ENCODE peak calls at places on chromosomes 2 and 18, in four cellular contexts. M is brain microvascular endothelial cell, F is kidney, A is right lobe of liver. P is an unnamed sample.
A peak's percentile ranks its signal among the peaks of the same experiment; 100 is the strongest.

GRCh38 chr18:49207373-49207772 is 253.1 kb downstream of the DYM start:
- DNase-seq in A (no peak), M (peak; percentile 40), F (no peak), P (no peak)

GRCh38 chr2:127411609-127412370 is 6.4 kb upstream of the PROC start:
- DNase-seq in F (no peak), A (no peak), M (no peak), P (no peak)

GRCh38 chr2:197081294-197081693 is 154.8 kb upstream of the PGAP1 start:
- DNase-seq in F (no peak), A (no peak), M (no peak), P (no peak)

GRCh38 chr18:8709248-8710059 is 4.1 kb downstream of the MTCL1 start:
- DNase-seq in M (peak; percentile 56), A (no peak), F (no peak), P (no peak)

GRCh38 chr18:30698571-30698970 is 344.0 kb downstream of the DSC3 start:
- DNase-seq in F (no peak), M (no peak), A (no peak), P (no peak)

GRCh38 chr2:217293046-217293445 is 433.2 kb upstream of the TNP1 start:
- DNase-seq in F (no peak), M (no peak), A (no peak), P (no peak)

GRCh38 chr2:221999702-222000101 is 299.1 kb downstream of the PAX3 start:
- DNase-seq in M (peak; percentile 77), A (no peak), F (no peak), P (no peak)

GRCh38 chr2:134142903-134143302 is 111.0 kb upstream of the MGAT5 start:
- DNase-seq in A (no peak), M (peak; percentile 43), F (no peak), P (no peak)

GRCh38 chr2:43707255-43707654 is 31.0 kb upstream of the C1GALT1C1L start:
- DNase-seq in A (no peak), M (peak; percentile 84), F (no peak), P (no peak)

GRCh38 chr2:66771359-66771978 is 336.5 kb downstream of the MEIS1 start:
- DNase-seq in M (no peak), A (no peak), F (no peak), P (no peak)

GRCh38 chr2:170512271-170512670 is 202.9 kb upstream of the SP5 start:
- DNase-seq in A (no peak), F (no peak), M (no peak), P (no peak)

GRCh38 chr18:43563780-43564179 is 286.5 kb upstream of the SYT4 start:
- DNase-seq in A (no peak), M (peak; percentile 53), F (no peak), P (peak; percentile 63)

GRCh38 chr2:201234167-201235139 is 25.9 kb upstream of the CASP8 start:
- DNase-seq in A (no peak), M (no peak), F (no peak), P (no peak)

GRCh38 chr2:9037176-9037575 is 33.7 kb upstream of the MBOAT2 start:
- DNase-seq in M (no peak), A (no peak), F (no peak), P (no peak)

GRCh38 chr2:95670167-95670566 is 78.4 kb downstream of the TRIM43 start:
- DNase-seq in M (peak; percentile 37), A (no peak), F (no peak), P (no peak)

GRCh38 chr18:23588836-23589560 is 2.7 kb upstream of the NPC1 start:
- DNase-seq in A (no peak), M (no peak), F (no peak), P (no peak)

GRCh38 chr2:73830871-73831401 is 2.2 kb downstream of the STAMBP start:
- DNase-seq in M (peak; percentile 72), F (no peak), A (no peak), P (peak; percentile 82)

GRCh38 chr18:79795446-79795845 is 2.3 kb upstream of the KCNG2 start:
- DNase-seq in F (peak; percentile 40), A (no peak), M (no peak), P (no peak)

GRCh38 chr2:1731963-1732768 is 12.1 kb downstream of the PXDN start:
- DNase-seq in M (no peak), A (peak; percentile 33), F (peak; percentile 60), P (peak; percentile 94)

GRCh38 chr18:79823120-79823519 is 25.4 kb downstream of the KCNG2 start:
- DNase-seq in M (no peak), F (no peak), A (no peak), P (no peak)

GRCh38 chr18:6521804-6522418 is 107.2 kb upstream of the L3MBTL4 start:
- DNase-seq in F (no peak), M (peak; percentile 63), A (peak; percentile 61), P (peak; percentile 34)

GRCh38 chr2:172345951-172346555 is 81.3 kb upstream of the ITGA6 start:
- DNase-seq in A (no peak), F (no peak), M (no peak), P (no peak)

GRCh38 chr2:98476192-98476868 is 31.7 kb downstream of the INPP4A start:
- DNase-seq in F (no peak), A (no peak), M (no peak), P (no peak)

GRCh38 chr2:57920342-57920939 is 126.2 kb upstream of the VRK2 start:
- DNase-seq in M (no peak), A (no peak), F (no peak), P (no peak)

GRCh38 chr2:236637691-236638569 is 68.3 kb downstream of the ACKR3 start:
- DNase-seq in F (peak; percentile 3), A (no peak), M (no peak), P (no peak)

GRCh38 chr2:173451137-173451536 is 96.5 kb downstream of the CDCA7 start:
- DNase-seq in F (no peak), M (no peak), A (no peak), P (no peak)

GRCh38 chr2:236158969-236159777 is 9.0 kb downstream of the GBX2 start:
- DNase-seq in F (no peak), A (no peak), M (no peak), P (no peak)

GRCh38 chr2:207320381-207321159 is 154.8 kb upstream of the KLF7 start:
- DNase-seq in F (no peak), M (no peak), A (no peak), P (no peak)

GRCh38 chr2:74063486-74063885 is 78.8 kb downstream of the TET3 start:
- DNase-seq in M (peak; percentile 6), A (no peak), F (no peak), P (no peak)

GRCh38 chr2:16400127-16400623 is 265.5 kb downstream of the CYRIA start:
- DNase-seq in M (no peak), A (no peak), F (peak; percentile 65), P (no peak)

GRCh38 chr2:68222287-68222686 is 30.0 kb downstream of the PPP3R1 start:
- DNase-seq in A (no peak), F (no peak), M (no peak), P (no peak)

GRCh38 chr2:78532762-78533399 is 492.6 kb upstream of the REG3G start:
- DNase-seq in F (no peak), M (no peak), A (no peak), P (no peak)

GRCh38 chr18:79250236-79250993 is 145.3 kb upstream of the NFATC1 start:
- DNase-seq in M (no peak), F (no peak), A (no peak), P (no peak)

GRCh38 chr18:47756364-47757016 is 174.0 kb downstream of the SMAD2 start:
- DNase-seq in F (no peak), M (peak; percentile 46), A (peak; percentile 68), P (peak; percentile 69)

GRCh38 chr2:109138449-109138848 is 9.4 kb downstream of the SH3RF3 start:
- DNase-seq in A (no peak), F (no peak), M (no peak), P (no peak)

GRCh38 chr18:75478996-75479870 is 51.7 kb upstream of the SMIM21 start:
- DNase-seq in F (no peak), A (no peak), M (peak; percentile 28), P (peak; percentile 78)

GRCh38 chr2:120736202-120736954 is 710 bp downstream of the GLI2 start:
- DNase-seq in M (no peak), F (peak; percentile 83), A (no peak), P (peak; percentile 53)

DNA sequence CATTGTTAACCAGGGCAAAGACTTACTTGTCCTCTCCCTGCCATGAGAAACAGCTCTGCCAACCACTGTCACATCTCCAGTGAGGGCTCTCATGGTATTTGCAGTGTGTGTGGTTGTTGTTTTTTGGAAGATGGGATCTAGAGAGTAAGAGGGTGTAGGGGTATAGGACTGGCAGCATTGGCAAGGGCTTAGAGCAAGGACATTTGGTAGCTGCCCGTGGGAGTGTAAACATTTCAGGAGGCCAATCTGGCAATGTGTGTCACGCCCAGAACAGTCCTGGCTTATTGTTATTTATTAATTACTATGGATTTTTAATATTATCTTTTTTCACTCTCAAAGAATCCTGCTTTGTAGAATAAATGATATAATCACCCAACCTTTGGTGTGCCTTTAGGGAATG is 90.5 kb downstream of the TMEM17 start:
- DNase-seq in A (no peak), F (no peak), M (no peak), P (no peak)
- H3K4me3 ChIP-seq in A (no peak overlapping the region), F (no peak overlapping the region), M (no peak overlapping the region), P (no peak overlapping the region)

DNA sequence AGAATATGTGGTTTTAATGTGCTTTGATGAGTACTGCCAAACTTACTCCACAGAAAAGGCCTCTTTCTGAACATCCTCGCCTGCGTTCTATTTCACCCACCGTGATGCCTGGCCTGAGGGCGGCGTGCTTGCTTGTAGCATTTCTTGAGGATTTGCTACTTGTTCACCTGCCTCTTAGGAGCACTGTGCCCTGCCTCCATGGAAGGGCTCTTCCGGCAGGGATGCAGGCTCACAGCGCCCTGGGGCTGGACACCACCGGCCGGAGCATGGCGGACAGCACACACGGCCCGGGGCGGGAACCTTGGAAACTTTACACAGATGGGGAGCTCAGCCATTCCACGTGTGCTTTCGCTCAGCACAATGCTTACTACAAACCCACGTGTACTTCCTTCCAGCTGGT is 37.1 kb downstream of the ANO7 start:
- DNase-seq in M (no peak), A (no peak), F (peak; percentile 41), P (no peak)
- H3K36me3 ChIP-seq in M (peaks cover 54% of the 10 kb centered on the region), A (peaks cover 7% of the 10 kb centered on the region), F (peaks cover 31% of the 10 kb centered on the region), P (peaks cover 22% of the 10 kb centered on the region)

GRCh38 chr2:28102455-28102874 is 211.9 kb downstream of the BABAM2 start:
- DNase-seq in A (no peak), F (no peak), M (peak; percentile 47), P (peak; percentile 89)
- H3K4me3 ChIP-seq in A (no peak overlapping the region), F (no peak overlapping the region), M (no peak overlapping the region), P (no peak overlapping the region)

GRCh38 chr2:232571026-232571474 is 20.6 kb downstream of the EIF4E2 start:
- DNase-seq in M (no peak), A (no peak), F (peak; percentile 80), P (peak; percentile 13)
- H3K36me3 ChIP-seq in M (peaks cover 58% of the 10 kb centered on the region), A (peaks cover 12% of the 10 kb centered on the region), F (peaks cover 31% of the 10 kb centered on the region), P (peaks cover 50% of the 10 kb centered on the region)

GRCh38 chr18:71431689-71432088 is 1112.5 kb downstream of the CBLN2 start:
- DNase-seq in M (no peak), F (no peak), A (no peak), P (no peak)

GRCh38 chr18:71426441-71426840 is 1117.7 kb downstream of the CBLN2 start:
- DNase-seq in M (no peak), F (no peak), A (no peak), P (no peak)

GRCh38 chr18:71431171-71431570 is 1113.0 kb downstream of the CBLN2 start:
- DNase-seq in M (no peak), A (no peak), F (peak; percentile 22), P (no peak)
- H3K4me3 ChIP-seq in M (no peak overlapping the region), A (no peak overlapping the region), F (peak overlapping the region; percentile 19), P (no peak overlapping the region)

P was measured in cardiac muscle cell.